ENCODE peak calls at places on chromosomes 4 and X, in seven cellular contexts. F, H, O, U, Z, E and Y are unnamed samples.

GRCh38 chrX:115226929-115227328 is 7.0 kb downstream of the LRCH2 start:
- DNase-seq in F (no peak), Z (no peak), H (no peak), E (peak; percentile 27), U (no peak), O (peak; percentile 48), Y (no peak)

GRCh38 chr4:40292313-40292759 is 42.8 kb upstream of the CHRNA9 start:
- DNase-seq in H (no peak), E (peak; percentile 90), U (no peak), Z (no peak), O (no peak), F (no peak), Y (no peak)

GRCh38 chr4:112002301-112002700 is 143.0 kb upstream of the FAM241A start:
- DNase-seq in F (no peak), U (no peak), E (no peak), Z (no peak), H (no peak), O (no peak), Y (no peak)

GRCh38 chr4:152257601-152258066 is 278.3 kb downstream of the FBXW7 start:
- DNase-seq in Z (no peak), E (no peak), H (no peak), F (no peak), O (no peak), U (no peak), Y (no peak)

GRCh38 chr4:145481164-145481941 is at the start of gene SMAD1:
- DNase-seq in O (peak; percentile 83), H (peak; percentile 28), F (peak; percentile 93), U (peak; percentile 94), E (peak; percentile 77), Z (no peak), Y (peak; percentile 41)

GRCh38 chr4:176547005-176547404 is 227.2 kb downstream of the SPCS3 start:
- DNase-seq in F (no peak), E (peak; percentile 84), O (no peak), U (no peak), Z (no peak), H (no peak), Y (no peak)

GRCh38 chr4:41360911-41361830 is 104.4 kb downstream of the UCHL1 start:
- DNase-seq in H (no peak), F (peak; percentile 70), U (peak; percentile 40), Z (no peak), E (peak; percentile 15), O (no peak), Y (no peak)

GRCh38 chr4:176790398-176790797 is 2.3 kb downstream of the VEGFC start:
- DNase-seq in E (no peak), H (no peak), U (no peak), F (no peak), O (no peak), Z (no peak), Y (no peak)

GRCh38 chr4:24924309-24924781 is 11.5 kb upstream of the CCDC149 start:
- DNase-seq in H (no peak), O (no peak), E (peak; percentile 95), Z (no peak), F (no peak), U (peak; percentile 42), Y (no peak)

GRCh38 chr4:24840826-24841587 is 45.6 kb downstream of the SOD3 start:
- DNase-seq in F (no peak), E (no peak), U (no peak), O (no peak), H (no peak), Z (no peak), Y (no peak)

GRCh38 chr4:2691952-2692435 is 64.1 kb downstream of the TNIP2 start:
- DNase-seq in F (no peak), Z (no peak), O (peak; percentile 70), H (no peak), U (no peak), E (no peak), Y (peak; percentile 61)

GRCh38 chrX:13078739-13079444 is 34.5 kb upstream of the FAM9C start:
- DNase-seq in Z (no peak), F (no peak), U (peak; percentile 65), O (no peak), H (no peak), E (peak; percentile 90), Y (no peak)

GRCh38 chrX:120752431-120753128 is 122.7 kb upstream of the C1GALT1C1 start:
- DNase-seq in U (no peak), F (no peak), H (no peak), O (no peak), Z (no peak), E (no peak), Y (no peak)

GRCh38 chr4:47486306-47486705 is 1.2 kb downstream of the ATP10D start:
- DNase-seq in H (no peak), Z (no peak), E (peak; percentile 30), O (no peak), F (no peak), U (no peak), Y (no peak)

GRCh38 chr4:55635760-55636621 is at the start of gene NMU:
- DNase-seq in Z (no peak), F (peak; percentile 61), E (peak; percentile 14), U (peak; percentile 40), O (peak; percentile 60), H (no peak), Y (peak; percentile 68)

GRCh38 chrX:134315893-134316292 is 78.9 kb downstream of the CCDC160 start:
- DNase-seq in Z (no peak), U (no peak), E (no peak), O (no peak), F (no peak), H (no peak), Y (no peak)

DNA sequence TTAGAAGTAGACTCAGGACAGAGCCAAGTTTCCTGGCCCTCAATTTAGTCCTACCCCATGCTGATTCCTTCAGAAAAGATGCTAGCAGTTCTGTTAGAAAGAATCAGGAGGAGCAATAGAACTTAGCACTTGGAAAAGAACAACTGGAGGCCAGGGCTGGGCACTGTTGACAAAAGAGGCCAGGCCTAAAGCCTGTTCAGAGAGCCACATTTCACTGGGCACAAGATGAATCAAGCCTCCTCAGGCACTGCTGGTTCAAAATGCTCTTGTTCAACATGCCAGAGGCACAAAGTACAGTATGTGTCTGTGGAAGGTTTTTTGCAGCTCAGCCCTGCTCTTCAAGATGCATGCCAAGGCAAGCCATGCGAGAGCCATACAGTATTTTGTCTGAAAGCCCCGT is 53.6 kb downstream of the RASL11B start:
- DNase-seq in H (no peak), Z (no peak), O (no peak), U (no peak), F (no peak), E (no peak), Y (no peak)
- TF ChIP-seq CTCF in H (no peak), Z (no peak), O (no peak), U (no peak), F (no peak), E (no peak), Y (no peak)

GRCh38 chrX:28576117-28576516 is 11.1 kb upstream of the IL1RAPL1 start:
- DNase-seq in U (no peak), H (no peak), E (no peak), O (no peak), F (no peak), Z (no peak), Y (no peak)
- TF ChIP-seq CTCF in U (no peak), H (no peak), E (no peak), O (no peak), F (no peak), Z (no peak), Y (no peak)

DNA sequence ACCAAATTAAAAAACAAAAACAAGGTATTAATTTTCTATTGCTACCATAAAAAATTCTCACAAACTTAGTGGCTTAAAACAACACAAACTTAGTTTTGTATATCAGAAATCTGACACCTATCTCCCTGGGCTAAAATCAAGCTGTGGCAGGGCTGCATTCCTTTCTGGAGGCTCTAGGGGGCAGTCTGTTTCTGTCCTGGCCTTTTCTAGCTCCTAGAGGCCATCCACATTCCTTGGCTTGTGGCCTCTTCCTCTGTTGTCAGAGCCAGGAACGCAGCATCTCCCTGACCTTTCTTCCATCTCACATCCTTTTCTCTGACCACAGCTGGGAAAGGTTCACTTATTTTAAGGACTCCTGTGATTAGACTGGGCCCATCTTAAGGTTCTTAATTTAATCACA is 38.9 kb upstream of the TLR2 start:
- DNase-seq in Z (no peak), H (no peak), F (no peak), U (no peak), O (no peak), E (peak; percentile 32), Y (peak; percentile 39)
- TF ChIP-seq CTCF in Z (no peak), H (no peak), F (no peak), U (no peak), O (peak; percentile 43), E (peak; percentile 47), Y (peak; percentile 50)

DNA sequence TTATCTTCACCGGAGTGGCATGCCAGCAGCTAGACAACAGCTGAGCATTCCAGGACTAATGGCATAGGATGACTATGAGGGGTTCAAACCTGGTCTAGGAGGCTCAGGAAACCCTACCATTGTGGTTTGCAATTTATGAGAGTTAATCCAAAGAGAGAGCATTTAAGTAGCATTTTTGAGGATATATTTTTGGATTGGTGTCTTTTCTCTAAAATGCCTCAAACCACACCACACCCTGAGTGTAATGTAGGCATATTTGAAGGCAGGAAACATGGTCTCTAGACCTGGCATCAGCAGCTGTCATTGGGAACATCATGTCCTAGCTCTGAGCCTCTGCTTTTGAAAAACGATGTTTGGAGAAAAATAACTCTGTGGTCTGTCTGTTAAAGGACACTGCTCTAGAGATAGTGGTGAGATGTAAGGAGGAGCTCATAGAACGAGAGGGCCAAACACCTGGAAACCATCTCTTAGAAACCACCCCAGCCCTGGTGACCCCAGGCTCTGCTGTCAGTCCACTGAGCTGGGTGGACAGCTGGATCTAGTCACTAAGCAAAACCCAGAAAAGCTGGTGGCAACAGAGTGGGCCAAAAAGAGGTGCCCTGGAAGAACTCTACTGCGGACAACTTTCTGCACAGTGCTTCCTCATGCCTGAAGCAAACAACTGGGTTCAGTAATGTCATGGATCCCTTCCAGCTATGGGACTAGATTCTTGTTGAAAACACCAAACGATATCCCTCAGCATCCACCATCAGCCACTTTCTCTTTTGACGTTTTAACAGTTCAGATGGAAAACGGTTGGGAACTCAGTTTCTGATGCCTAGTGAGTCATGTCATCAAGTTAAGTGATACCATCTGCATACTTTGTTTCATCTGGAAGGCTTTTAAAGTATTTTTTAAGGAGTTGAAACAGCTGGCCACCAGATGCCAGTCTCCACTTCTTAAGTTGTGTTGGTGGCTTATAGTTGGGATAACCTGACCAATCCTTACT is 100.2 kb upstream of the C1QTNF7 start:
- DNase-seq in O (no peak), E (peak; percentile 98), F (no peak), U (no peak), Z (no peak), H (no peak), Y (no peak)
- TF ChIP-seq CTCF in O (no peak), E (no peak), F (no peak), U (no peak), Z (no peak), H (no peak), Y (no peak)

GRCh38 chr4:610411-611261 is 14.7 kb upstream of the PDE6B start:
- DNase-seq in F (no peak), H (peak; percentile 6), Z (peak; percentile 70), U (no peak), E (peak; percentile 76), O (no peak), Y (no peak)
- TF ChIP-seq CTCF in F (no peak), H (no peak), Z (no peak), U (no peak), E (no peak), O (no peak), Y (no peak)

GRCh38 chrX:103817502-103817901 is 14.6 kb downstream of the RAB9B start:
- DNase-seq in H (no peak), E (peak; percentile 56), F (no peak), Z (no peak), O (peak; percentile 51), U (peak; percentile 12), Y (peak; percentile 19)
- TF ChIP-seq CTCF in H (peak; percentile 70), E (peak; percentile 69), F (peak; percentile 82), Z (peak; percentile 73), O (peak; percentile 26), U (peak; percentile 52), Y (peak; percentile 49)